ENCODE peak calls at places on chromosomes 5 and 9, in five cellular contexts. One of them, this sample, is unnamed.

GRCh38 chr5:113081881-113082546 is 105.4 kb downstream of the DCP2 start:
- DNase-seq in PC-9: no peak
- DNase-seq in IMR-90: peak; percentile 80
- DNase-seq in PC-3: peak; percentile 95
- DNase-seq in OCI-LY7: no peak
- DNase-seq in this sample: peak; percentile 94

GRCh38 chr9:133590231-133590855 is 18.8 kb downstream of the FAM163B start:
- DNase-seq in PC-9: no peak
- DNase-seq in IMR-90: no peak
- DNase-seq in PC-3: no peak
- DNase-seq in OCI-LY7: no peak
- DNase-seq in this sample: no peak

GRCh38 chr9:6488395-6488794 is 75.4 kb downstream of the UHRF2 start:
- DNase-seq in PC-9: no peak
- DNase-seq in IMR-90: no peak
- DNase-seq in PC-3: no peak
- DNase-seq in OCI-LY7: peak; percentile 13
- DNase-seq in this sample: no peak

GRCh38 chr5:57327934-57328333 is 154.1 kb downstream of the GPBP1 start:
- DNase-seq in PC-9: peak; percentile 96
- DNase-seq in IMR-90: peak; percentile 33
- DNase-seq in PC-3: peak; percentile 82
- DNase-seq in OCI-LY7: no peak
- DNase-seq in this sample: no peak

GRCh38 chr5:175035882-175036533 is 311.6 kb downstream of the MSX2 start:
- DNase-seq in PC-9: no peak
- DNase-seq in IMR-90: no peak
- DNase-seq in PC-3: no peak
- DNase-seq in OCI-LY7: no peak
- DNase-seq in this sample: no peak

GRCh38 chr5:115343855-115344254 is 47.4 kb upstream of the CCDC112 start:
- DNase-seq in PC-9: peak; percentile 60
- DNase-seq in IMR-90: peak; percentile 84
- DNase-seq in PC-3: peak; percentile 57
- DNase-seq in OCI-LY7: no peak
- DNase-seq in this sample: peak; percentile 55

GRCh38 chr9:137242329-137243204 is 1.5 kb downstream of the TUBB4B start:
- DNase-seq in PC-9: no peak
- DNase-seq in IMR-90: no peak
- DNase-seq in PC-3: no peak
- DNase-seq in OCI-LY7: no peak
- DNase-seq in this sample: peak; percentile 80

GRCh38 chr5:179610109-179610902 is 13.2 kb downstream of the HNRNPH1 start:
- DNase-seq in PC-9: no peak
- DNase-seq in IMR-90: no peak
- DNase-seq in PC-3: no peak
- DNase-seq in OCI-LY7: no peak
- DNase-seq in this sample: peak; percentile 52

GRCh38 chr9:68974431-68974830 is 39.5 kb downstream of the PRKACG start:
- DNase-seq in PC-9: no peak
- DNase-seq in IMR-90: no peak
- DNase-seq in PC-3: no peak
- DNase-seq in OCI-LY7: no peak
- DNase-seq in this sample: no peak

GRCh38 chr5:170508660-170509322 is 5.0 kb downstream of the KCNIP1 start:
- DNase-seq in PC-9: no peak
- DNase-seq in IMR-90: no peak
- DNase-seq in PC-3: no peak
- DNase-seq in OCI-LY7: no peak
- DNase-seq in this sample: no peak

GRCh38 chr5:56977822-56978221 is 25.9 kb upstream of the MIER3 start:
- DNase-seq in PC-9: no peak
- DNase-seq in IMR-90: no peak
- DNase-seq in PC-3: no peak
- DNase-seq in OCI-LY7: no peak
- DNase-seq in this sample: no peak

GRCh38 chr5:65623482-65623881 is 651 bp downstream of the TRIM23 start:
- DNase-seq in PC-9: no peak
- DNase-seq in IMR-90: no peak
- DNase-seq in PC-3: no peak
- DNase-seq in OCI-LY7: no peak
- DNase-seq in this sample: no peak

GRCh38 chr9:113215142-113215541 is 5.9 kb downstream of the FKBP15 start:
- DNase-seq in PC-9: peak; percentile 68
- DNase-seq in IMR-90: peak; percentile 46
- DNase-seq in PC-3: peak; percentile 48
- DNase-seq in OCI-LY7: no peak
- DNase-seq in this sample: no peak

GRCh38 chr9:115422932-115423440 is 305.0 kb upstream of the TNC start:
- DNase-seq in PC-9: no peak
- DNase-seq in IMR-90: no peak
- DNase-seq in PC-3: no peak
- DNase-seq in OCI-LY7: no peak
- DNase-seq in this sample: peak; percentile 19

GRCh38 chr9:88064554-88064953 is 73.7 kb downstream of the SPATA31C2 start:
- DNase-seq in PC-9: no peak
- DNase-seq in IMR-90: no peak
- DNase-seq in PC-3: no peak
- DNase-seq in OCI-LY7: no peak
- DNase-seq in this sample: no peak

GRCh38 chr5:34762321-34762871 is 76.6 kb upstream of the TTC23L start:
- DNase-seq in PC-9: no peak
- DNase-seq in IMR-90: peak; percentile 97
- DNase-seq in PC-3: no peak
- DNase-seq in OCI-LY7: no peak
- DNase-seq in this sample: peak; percentile 78

GRCh38 chr5:138408023-138408422 is 30.8 kb upstream of the REEP2 start:
- DNase-seq in PC-9: no peak
- DNase-seq in IMR-90: no peak
- DNase-seq in PC-3: no peak
- DNase-seq in OCI-LY7: peak; percentile 4
- DNase-seq in this sample: peak; percentile 39

GRCh38 chr5:96247097-96247675 is 185.9 kb downstream of the PCSK1 start:
- DNase-seq in PC-9: no peak
- DNase-seq in IMR-90: peak; percentile 78
- DNase-seq in PC-3: no peak
- DNase-seq in OCI-LY7: no peak
- DNase-seq in this sample: peak; percentile 45

GRCh38 chr9:16960084-16960483 is 89.6 kb upstream of the BNC2 start:
- DNase-seq in PC-9: no peak
- DNase-seq in IMR-90: peak; percentile 61
- DNase-seq in PC-3: peak; percentile 19
- DNase-seq in OCI-LY7: no peak
- DNase-seq in this sample: no peak

GRCh38 chr9:1042466-1042865 is 7.7 kb upstream of the DMRT2 start:
- DNase-seq in PC-9: no peak
- DNase-seq in IMR-90: no peak
- DNase-seq in PC-3: no peak
- DNase-seq in OCI-LY7: no peak
- DNase-seq in this sample: no peak

GRCh38 chr9:4547016-4547415 is 56.7 kb downstream of the SLC1A1 start:
- DNase-seq in PC-9: no peak
- DNase-seq in IMR-90: peak; percentile 37
- DNase-seq in PC-3: no peak
- DNase-seq in OCI-LY7: no peak
- DNase-seq in this sample: no peak

GRCh38 chr9:128683340-128684064 is 5.5 kb upstream of the SET start:
- DNase-seq in PC-9: peak; percentile 88
- DNase-seq in IMR-90: peak; percentile 19
- DNase-seq in PC-3: peak; percentile 50
- DNase-seq in OCI-LY7: peak; percentile 87
- DNase-seq in this sample: peak; percentile 71

GRCh38 chr5:73828465-73828864 is 202.5 kb downstream of the ARHGEF28 start:
- DNase-seq in PC-9: no peak
- DNase-seq in IMR-90: no peak
- DNase-seq in PC-3: no peak
- DNase-seq in OCI-LY7: no peak
- DNase-seq in this sample: no peak

GRCh38 chr5:73826761-73827450 is 200.9 kb downstream of the ARHGEF28 start:
- DNase-seq in PC-9: peak; percentile 59
- DNase-seq in IMR-90: peak; percentile 93
- DNase-seq in PC-3: no peak
- DNase-seq in OCI-LY7: no peak
- DNase-seq in this sample: peak; percentile 65

GRCh38 chr5:73825219-73825618 is 199.2 kb downstream of the ARHGEF28 start:
- DNase-seq in PC-9: no peak
- DNase-seq in IMR-90: no peak
- DNase-seq in PC-3: no peak
- DNase-seq in OCI-LY7: no peak
- DNase-seq in this sample: no peak

GRCh38 chr5:73825736-73826135 is 199.7 kb downstream of the ARHGEF28 start:
- DNase-seq in PC-9: no peak
- DNase-seq in IMR-90: peak; percentile 52
- DNase-seq in PC-3: no peak
- DNase-seq in OCI-LY7: no peak
- DNase-seq in this sample: no peak

DNA sequence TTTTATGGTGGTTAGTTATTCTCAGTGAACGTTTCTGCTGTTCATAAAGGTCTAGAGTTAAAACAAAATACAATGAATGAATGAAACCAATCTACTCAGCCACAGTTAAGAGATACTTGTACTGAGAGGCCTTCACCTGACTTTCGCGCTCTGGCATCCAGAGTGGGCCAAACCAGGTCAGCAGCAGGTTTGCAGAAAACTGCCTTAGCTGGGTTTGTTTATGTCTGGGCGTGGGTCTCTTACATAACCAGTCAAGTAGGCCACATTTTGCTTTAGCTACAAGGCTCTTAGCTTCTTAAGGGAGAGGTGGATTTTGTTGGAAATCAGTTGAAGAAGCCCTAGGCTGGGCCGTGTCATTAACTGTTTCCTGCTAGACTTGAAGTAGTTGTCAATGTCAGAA is 200.3 kb downstream of the ARHGEF28 start:
- DNase-seq in PC-9: no peak
- DNase-seq in IMR-90: no peak
- DNase-seq in PC-3: no peak
- DNase-seq in OCI-LY7: no peak
- DNase-seq in this sample: no peak
- H3K4me2 ChIP-seq in PC-9: peak overlapping the region; percentile 34
- H3K4me2 ChIP-seq in IMR-90: peak overlapping the region; percentile 56
- H3K4me2 ChIP-seq in PC-3: no peak overlapping the region
- H3K4me2 ChIP-seq in OCI-LY7: no peak overlapping the region
- H3K4me2 ChIP-seq in this sample: peak overlapping the region; percentile 65

GRCh38 chr5:1068895-1069719 is 42.8 kb downstream of the SLC12A7 start:
- DNase-seq in PC-9: no peak
- DNase-seq in IMR-90: no peak
- DNase-seq in PC-3: no peak
- DNase-seq in OCI-LY7: no peak
- DNase-seq in this sample: peak; percentile 70
- TF ChIP-seq CTCF in PC-9: no peak
- TF ChIP-seq CTCF in IMR-90: no peak
- TF ChIP-seq CTCF in PC-3: no peak
- TF ChIP-seq CTCF in OCI-LY7: no peak
- TF ChIP-seq CTCF in this sample: no peak

DNA sequence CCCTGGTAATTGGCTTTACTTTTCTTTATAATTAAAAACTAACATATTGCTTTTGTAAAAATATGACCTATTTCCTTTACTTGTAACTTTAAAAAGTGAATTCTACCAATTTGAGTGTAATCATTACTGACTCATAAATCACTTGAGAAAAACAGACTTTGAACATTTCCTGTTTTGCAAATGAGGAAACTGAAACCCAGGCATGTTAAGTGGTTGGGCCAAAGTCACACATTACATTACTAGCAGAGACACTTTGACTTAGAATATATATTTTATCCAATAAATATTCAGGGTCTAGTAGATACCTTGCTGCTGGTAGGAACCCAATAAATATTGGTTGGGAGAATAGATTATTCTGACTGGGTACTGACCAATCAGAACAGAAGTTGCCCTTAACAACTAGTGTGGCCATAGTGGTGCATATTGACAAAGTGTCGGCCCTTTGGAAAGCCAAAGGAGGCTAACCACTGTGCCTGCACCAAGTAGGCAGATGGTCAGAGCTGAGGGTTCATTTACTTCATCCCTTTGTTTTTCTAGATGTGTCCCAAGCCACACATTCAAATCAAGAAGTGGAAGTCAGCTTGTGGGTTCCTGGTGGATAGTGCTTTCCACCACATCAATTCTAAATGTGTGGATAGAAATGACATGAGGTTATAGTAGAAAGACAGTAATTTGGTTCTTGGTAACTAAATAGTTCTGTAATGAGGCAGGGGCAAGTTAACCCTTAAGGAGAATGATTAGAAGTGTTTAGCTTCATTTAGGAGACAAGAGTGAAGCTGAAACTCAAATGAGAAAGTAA is 365.2 kb upstream of the RIOK2 start:
- DNase-seq in PC-9: no peak
- DNase-seq in IMR-90: no peak
- DNase-seq in PC-3: no peak
- DNase-seq in OCI-LY7: no peak
- DNase-seq in this sample: peak; percentile 22
- H3K4me2 ChIP-seq in PC-9: no peak overlapping the region
- H3K4me2 ChIP-seq in IMR-90: no peak overlapping the region
- H3K4me2 ChIP-seq in PC-3: no peak overlapping the region
- H3K4me2 ChIP-seq in OCI-LY7: no peak overlapping the region
- H3K4me2 ChIP-seq in this sample: no peak overlapping the region

GRCh38 chr5:45042283-45042682 is 233.5 kb downstream of the MRPS30 start:
- DNase-seq in PC-9: no peak
- DNase-seq in IMR-90: no peak
- DNase-seq in PC-3: no peak
- DNase-seq in OCI-LY7: no peak
- DNase-seq in this sample: no peak
- TF ChIP-seq CTCF in PC-9: no peak
- TF ChIP-seq CTCF in IMR-90: no peak
- TF ChIP-seq CTCF in PC-3: no peak
- TF ChIP-seq CTCF in OCI-LY7: no peak
- TF ChIP-seq CTCF in this sample: no peak

DNA sequence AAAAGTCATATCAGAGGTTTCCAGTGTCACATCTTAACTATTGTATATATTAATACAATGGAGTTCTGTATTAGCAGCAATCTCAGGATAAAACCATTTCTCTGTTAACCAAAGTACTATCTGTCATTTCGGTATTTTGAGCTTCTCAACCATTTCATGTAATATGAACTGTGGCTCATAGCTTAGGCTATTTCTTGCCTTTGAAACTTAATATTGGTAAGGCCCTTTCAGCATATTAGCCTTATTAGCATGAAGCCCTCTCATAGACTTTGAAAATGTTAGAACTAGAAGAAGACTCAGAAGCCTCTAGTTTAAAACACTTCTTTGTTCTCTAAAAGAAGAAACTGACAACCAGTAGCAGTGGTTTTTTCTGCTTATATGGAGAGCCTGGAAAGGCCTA is 731 bp downstream of the CAVIN4 start:
- DNase-seq in PC-9: no peak
- DNase-seq in IMR-90: no peak
- DNase-seq in PC-3: no peak
- DNase-seq in OCI-LY7: no peak
- DNase-seq in this sample: no peak
- H3K4me2 ChIP-seq in PC-9: no peak overlapping the region
- H3K4me2 ChIP-seq in IMR-90: no peak overlapping the region
- H3K4me2 ChIP-seq in PC-3: no peak overlapping the region
- H3K4me2 ChIP-seq in OCI-LY7: no peak overlapping the region
- H3K4me2 ChIP-seq in this sample: no peak overlapping the region

DNA sequence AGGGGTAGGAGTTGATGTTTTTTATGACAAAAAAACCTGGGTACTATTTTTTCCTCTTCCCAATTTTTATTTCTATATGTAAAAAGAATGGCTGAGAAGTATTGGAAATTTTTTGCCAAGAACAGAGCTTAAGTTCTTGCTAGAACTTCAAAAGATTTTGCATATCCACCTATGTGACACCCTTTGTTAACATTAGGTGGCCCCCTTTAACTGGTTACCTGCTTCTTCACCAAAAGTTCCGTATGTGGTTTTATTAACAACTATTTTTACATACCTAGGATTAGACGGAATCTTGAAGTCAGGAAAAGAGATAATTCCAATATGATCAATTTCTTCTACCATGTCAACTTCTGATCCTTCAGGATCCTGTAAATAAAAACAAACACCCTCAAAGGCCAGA is 15.5 kb downstream of the C5 start:
- DNase-seq in PC-9: no peak
- DNase-seq in IMR-90: no peak
- DNase-seq in PC-3: no peak
- DNase-seq in OCI-LY7: peak; percentile 11
- DNase-seq in this sample: no peak
- TF ChIP-seq CTCF in PC-9: no peak
- TF ChIP-seq CTCF in IMR-90: no peak
- TF ChIP-seq CTCF in PC-3: peak; percentile 12
- TF ChIP-seq CTCF in OCI-LY7: peak; percentile 66
- TF ChIP-seq CTCF in this sample: no peak

This sample was measured in osteoblast.